ENCODE peak calls at places on chromosomes 13 and 19, in ten cellular contexts. Y, D, P, M, W, I, G, Z, T and V are unnamed samples.

GRCh38 chr19:2424686-2425621 is 2.4 kb downstream of the TIMM13 start:
- DNase-seq in Y (peak), D (no peak), P (no peak), M (no peak), W (peak), I (no peak), G (peak), Z (peak), T (peak), V (no peak)

GRCh38 chr13:41061914-41062837 is 867 bp downstream of the WBP4 start:
- DNase-seq in Y (peak), D (no peak), P (no peak), M (no peak), W (no peak), I (no peak), G (peak), Z (peak), T (peak), V (no peak)

GRCh38 chr19:50398675-50399367 is 14.7 kb downstream of the POLD1 start:
- DNase-seq in Y (no peak), D (no peak), P (no peak), M (no peak), W (no peak), I (no peak), G (no peak), Z (no peak), T (no peak), V (no peak)

GRCh38 chr13:36919833-36920611 is at the start of gene SMAD9:
- DNase-seq in Y (peak), D (peak), P (peak), M (peak), W (peak), I (no peak), G (no peak), Z (peak), T (peak), V (peak)

GRCh38 chr13:77774181-77774580 is 76.7 kb downstream of the SLAIN1 start:
- DNase-seq in Y (no peak), D (no peak), P (no peak), M (no peak), W (no peak), I (no peak), G (no peak), Z (no peak), T (no peak), V (no peak)

GRCh38 chr13:94813920-94814500 is 101.7 kb upstream of the SOX21 start:
- DNase-seq in Y (no peak), D (no peak), P (no peak), M (peak), W (peak), I (no peak), G (no peak), Z (no peak), T (no peak), V (peak)

GRCh38 chr13:104691765-104692164 is 1625.5 kb upstream of the SLC10A2 start:
- DNase-seq in Y (no peak), D (no peak), P (no peak), M (no peak), W (no peak), I (no peak), G (no peak), Z (no peak), T (no peak), V (no peak)

GRCh38 chr13:83286737-83287136 is 595.5 kb downstream of the SLITRK1 start:
- DNase-seq in Y (peak), D (no peak), P (no peak), M (no peak), W (no peak), I (no peak), G (no peak), Z (peak), T (no peak), V (no peak)

GRCh38 chr19:13078897-13079541 is 23.6 kb downstream of the LYL1 start:
- DNase-seq in Y (no peak), D (peak), P (no peak), M (no peak), W (no peak), I (no peak), G (no peak), Z (no peak), T (no peak), V (no peak)

GRCh38 chr19:48170817-48171347 is 402 bp downstream of the ZSWIM9 start:
- DNase-seq in Y (no peak), D (peak), P (no peak), M (no peak), W (peak), I (no peak), G (no peak), Z (no peak), T (no peak), V (no peak)

GRCh38 chr13:26011996-26012688 is 39.7 kb downstream of the SHISA2 start:
- DNase-seq in Y (no peak), D (no peak), P (no peak), M (no peak), W (no peak), I (no peak), G (no peak), Z (no peak), T (no peak), V (no peak)

GRCh38 chr19:14502334-14503092 is 6.6 kb upstream of the GIPC1 start:
- DNase-seq in Y (peak), D (no peak), P (peak), M (no peak), W (no peak), I (no peak), G (no peak), Z (no peak), T (no peak), V (no peak)

GRCh38 chr13:21663197-21663596 is 7.7 kb upstream of the FGF9 start:
- DNase-seq in Y (no peak), D (peak), P (no peak), M (no peak), W (no peak), I (no peak), G (no peak), Z (no peak), T (no peak), V (no peak)

GRCh38 chr13:99658266-99658991 is 157.2 kb downstream of the TM9SF2 start:
- DNase-seq in Y (peak), D (peak), P (peak), M (peak), W (peak), I (no peak), G (peak), Z (peak), T (peak), V (peak)

GRCh38 chr19:14073925-14074838 is 1.6 kb downstream of the MISP3 start:
- DNase-seq in Y (no peak), D (peak), P (no peak), M (peak), W (no peak), I (no peak), G (no peak), Z (peak), T (no peak), V (no peak)

GRCh38 chr19:50300814-50301606 is 28.2 kb downstream of the KCNC3 start:
- DNase-seq in Y (peak), D (no peak), P (no peak), M (no peak), W (no peak), I (no peak), G (peak), Z (peak), T (peak), V (no peak)

GRCh38 chr19:23283925-23284324 is 33.7 kb upstream of the ZNF724 start:
- DNase-seq in Y (peak), D (peak), P (peak), M (peak), W (peak), I (no peak), G (no peak), Z (peak), T (peak), V (no peak)

GRCh38 chr19:19553670-19554069 is 15.6 kb downstream of the CILP2 start:
- DNase-seq in Y (no peak), D (no peak), P (no peak), M (no peak), W (no peak), I (no peak), G (no peak), Z (no peak), T (no peak), V (no peak)

GRCh38 chr19:572891-573825 is 762 bp downstream of the BSG start:
- DNase-seq in Y (peak), D (peak), P (peak), M (peak), W (peak), I (no peak), G (no peak), Z (peak), T (peak), V (no peak)

GRCh38 chr13:75736132-75736531 is 100.0 kb downstream of the LMO7 start:
- DNase-seq in Y (no peak), D (no peak), P (no peak), M (no peak), W (no peak), I (no peak), G (no peak), Z (no peak), T (no peak), V (no peak)

GRCh38 chr19:43651758-43652545 is 12.3 kb upstream of the CADM4 start:
- DNase-seq in Y (peak), D (peak), P (peak), M (peak), W (peak), I (no peak), G (no peak), Z (peak), T (peak), V (peak)

GRCh38 chr13:44906758-44907157 is 82.5 kb downstream of the NUFIP1 start:
- DNase-seq in Y (peak), D (no peak), P (no peak), M (no peak), W (no peak), I (no peak), G (peak), Z (peak), T (peak), V (no peak)

GRCh38 chr19:7191946-7192691 is 102.1 kb downstream of the INSR start:
- DNase-seq in Y (no peak), D (no peak), P (no peak), M (peak), W (no peak), I (no peak), G (no peak), Z (no peak), T (no peak), V (peak)

GRCh38 chr13:59441596-59442280 is 722.0 kb downstream of the DIAPH3 start:
- DNase-seq in Y (no peak), D (no peak), P (no peak), M (no peak), W (no peak), I (no peak), G (no peak), Z (no peak), T (no peak), V (no peak)

GRCh38 chr13:105762096-105762495 is 773.4 kb downstream of the EFNB2 start:
- DNase-seq in Y (no peak), D (no peak), P (peak), M (no peak), W (no peak), I (no peak), G (no peak), Z (no peak), T (no peak), V (no peak)

GRCh38 chr19:41161903-41162302 is 31.1 kb upstream of the CYP2S1 start:
- DNase-seq in Y (no peak), D (no peak), P (no peak), M (no peak), W (no peak), I (no peak), G (no peak), Z (no peak), T (no peak), V (no peak)

GRCh38 chr19:17095141-17095919 is 19.8 kb downstream of the MYO9B start:
- DNase-seq in Y (no peak), D (peak), P (no peak), M (no peak), W (no peak), I (peak), G (no peak), Z (peak), T (peak), V (no peak)

GRCh38 chr19:48868196-48868886 is at the start of gene PLEKHA4:
- DNase-seq in Y (no peak), D (peak), P (peak), M (no peak), W (peak), I (peak), G (no peak), Z (peak), T (peak), V (no peak)

GRCh38 chr19:4969772-4970531 is 1.0 kb downstream of the KDM4B start:
- DNase-seq in Y (no peak), D (no peak), P (no peak), M (peak), W (peak), I (peak), G (no peak), Z (no peak), T (peak), V (peak)

GRCh38 chr19:4966591-4966990 is 2.3 kb upstream of the KDM4B start:
- DNase-seq in Y (no peak), D (no peak), P (no peak), M (no peak), W (no peak), I (no peak), G (no peak), Z (no peak), T (no peak), V (no peak)

GRCh38 chr19:4969292-4969771 is 419 bp downstream of the KDM4B start:
- DNase-seq in Y (no peak), D (no peak), P (no peak), M (peak), W (no peak), I (peak), G (no peak), Z (no peak), T (no peak), V (no peak)

GRCh38 chr19:4967738-4968461 is 1.0 kb upstream of the KDM4B start:
- DNase-seq in Y (no peak), D (no peak), P (no peak), M (no peak), W (peak), I (peak), G (peak), Z (no peak), T (peak), V (no peak)

DNA sequence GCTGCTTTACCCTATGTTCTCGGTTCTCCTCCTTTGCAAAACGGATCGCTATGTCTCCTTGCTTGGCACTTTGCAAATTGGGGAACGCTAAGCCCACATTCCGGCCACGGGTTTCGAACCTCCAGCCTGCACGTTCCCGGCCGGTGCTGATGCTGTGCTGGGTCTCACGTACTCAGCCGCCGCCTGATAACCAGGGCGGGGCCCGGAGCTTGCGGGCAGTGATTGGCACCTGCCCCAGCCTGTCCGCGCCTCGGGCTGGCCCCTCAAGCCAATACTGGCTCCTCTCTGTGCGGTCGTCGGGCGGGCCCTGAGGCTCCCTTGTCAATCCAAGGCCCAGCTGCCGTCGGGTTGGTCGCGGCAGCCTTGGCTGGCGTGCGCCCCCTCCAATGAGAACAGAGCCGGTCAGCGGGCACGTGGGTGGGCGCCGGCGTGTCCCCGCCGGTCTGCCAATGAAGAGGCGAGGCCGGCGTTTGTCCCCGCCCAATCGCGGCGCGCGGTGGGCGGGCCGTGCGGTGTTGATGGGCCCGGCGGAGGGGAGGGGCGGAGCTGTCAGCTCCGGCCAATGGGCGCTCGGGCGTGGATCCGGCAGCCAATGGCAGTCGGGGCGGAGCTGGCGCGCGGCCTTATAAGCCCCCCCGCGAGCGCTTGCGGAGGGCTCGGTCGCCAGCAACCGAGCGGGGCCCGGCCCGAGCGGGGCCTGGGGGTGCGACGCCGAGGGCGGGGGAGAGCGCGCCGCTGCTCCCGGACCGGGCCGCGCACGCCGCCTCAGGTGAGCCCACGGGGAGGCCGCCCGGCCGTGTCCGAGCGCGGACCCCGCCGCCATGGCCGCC is at the start of gene KDM4B:
- DNase-seq in Y (peak), D (peak), P (peak), M (peak), W (peak), I (peak), G (peak), Z (peak), T (peak), V (peak)
- TF ChIP-seq CTCF in Y (no peak), D (no peak), P (no peak), M (no peak), W (no peak), I (no peak), G (no peak), Z (no peak), T (no peak), V (no peak)

DNA sequence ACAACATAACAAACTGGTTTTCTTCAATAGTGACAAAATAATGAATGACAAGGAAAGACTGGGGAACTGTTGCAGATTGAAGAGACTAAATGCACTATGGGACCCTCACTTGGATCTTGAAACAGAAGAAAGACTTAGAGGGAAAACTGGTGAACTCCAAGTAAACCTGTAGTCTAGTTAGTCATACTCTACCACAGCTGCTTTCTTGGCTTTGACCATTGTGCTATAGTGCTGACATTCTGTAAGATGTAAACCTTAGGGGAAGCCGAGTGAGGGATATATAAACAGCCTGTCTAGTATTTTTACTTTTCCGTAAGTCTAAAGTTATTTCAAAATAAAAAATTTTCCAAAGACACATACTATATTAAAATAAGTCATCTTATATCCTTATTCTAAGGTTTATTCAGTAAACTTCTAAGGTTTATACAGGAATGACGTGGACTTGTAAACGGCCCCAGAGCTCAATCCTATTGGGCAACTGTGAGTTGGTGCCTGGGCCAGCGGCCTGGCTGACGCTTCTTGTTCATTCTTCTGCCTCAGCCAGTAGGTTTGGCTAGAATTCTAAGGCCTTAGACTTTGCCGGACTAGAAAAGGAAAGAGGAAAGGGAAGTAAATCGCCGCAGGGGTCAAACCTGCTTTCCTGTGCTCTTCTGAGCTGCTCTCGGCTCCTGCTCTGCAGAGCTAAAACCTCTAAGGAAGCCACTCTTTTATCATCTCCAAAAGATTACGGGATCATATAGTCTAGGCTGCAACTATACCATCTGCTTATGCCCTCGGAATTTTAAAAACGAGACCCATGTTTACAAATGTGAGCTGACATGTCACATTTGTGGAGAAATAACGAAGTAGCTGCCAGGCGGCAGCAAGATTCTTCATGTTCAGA is 33.7 kb upstream of the UBE2L5 start:
- DNase-seq in Y (no peak), D (no peak), P (peak), M (no peak), W (peak), I (no peak), G (peak), Z (peak), T (peak), V (no peak)
- TF ChIP-seq CTCF in Y (no peak), D (no peak), P (no peak), M (no peak), W (no peak), I (no peak), G (no peak), Z (no peak), T (no peak), V (no peak)

GRCh38 chr13:49649963-49650312 is 21.6 kb downstream of the ARL11 start:
- DNase-seq in Y (no peak), D (no peak), P (no peak), M (no peak), W (no peak), I (no peak), G (no peak), Z (peak), T (no peak), V (no peak)

GRCh38 chr13:49646688-49647087 is 18.4 kb downstream of the ARL11 start:
- DNase-seq in Y (no peak), D (no peak), P (no peak), M (no peak), W (no peak), I (no peak), G (no peak), Z (no peak), T (no peak), V (no peak)

GRCh38 chr13:49652691-49653305 is 24.5 kb downstream of the ARL11 start:
- DNase-seq in Y (peak), D (peak), P (no peak), M (peak), W (peak), I (no peak), G (no peak), Z (peak), T (no peak), V (peak)

GRCh38 chr13:49651775-49652690 is 23.7 kb downstream of the ARL11 start:
- DNase-seq in Y (no peak), D (no peak), P (no peak), M (no peak), W (no peak), I (no peak), G (no peak), Z (no peak), T (no peak), V (no peak)

GRCh38 chr13:49649244-49649962 is 21.1 kb downstream of the ARL11 start:
- DNase-seq in Y (peak), D (no peak), P (no peak), M (no peak), W (peak), I (no peak), G (peak), Z (peak), T (peak), V (no peak)
- TF ChIP-seq CTCF in Y (peak), D (no peak), P (peak), M (no peak), W (peak), I (no peak), G (peak), Z (peak), T (peak), V (no peak)

GRCh38 chr13:51262501-51263211 is 40.5 kb downstream of the FAM124A start:
- DNase-seq in Y (no peak), D (no peak), P (no peak), M (no peak), W (peak), I (no peak), G (no peak), Z (no peak), T (no peak), V (no peak)
- TF ChIP-seq CTCF in Y (peak), D (no peak), P (no peak), M (peak), W (no peak), I (no peak), G (peak), Z (no peak), T (peak), V (peak)

DNA sequence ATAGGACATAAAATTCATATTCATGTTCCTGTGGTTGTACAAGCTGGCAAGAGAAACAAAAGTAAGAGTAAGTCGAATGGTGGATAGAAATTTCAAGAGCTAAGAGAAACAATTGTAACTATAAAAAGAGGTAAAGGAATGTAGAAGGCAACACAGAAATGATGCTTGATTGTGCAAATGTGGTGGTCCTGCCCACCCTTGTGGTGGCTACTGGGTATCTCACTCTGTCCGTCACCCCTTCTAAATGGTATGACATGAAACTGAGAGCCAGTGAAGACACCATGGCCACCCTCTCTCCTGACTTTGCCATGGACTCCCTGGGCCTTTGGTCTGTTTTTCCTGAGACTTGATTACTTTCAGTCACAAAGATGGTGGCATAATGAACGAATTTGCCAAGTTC is 925.9 kb upstream of the SLITRK6 start:
- DNase-seq in Y (no peak), D (no peak), P (no peak), M (no peak), W (peak), I (no peak), G (no peak), Z (no peak), T (no peak), V (no peak)
- TF ChIP-seq CTCF in Y (no peak), D (no peak), P (no peak), M (peak), W (peak), I (no peak), G (no peak), Z (no peak), T (no peak), V (no peak)

GRCh38 chr13:113457510-113457909 is 4.2 kb upstream of the ADPRHL1 start:
- DNase-seq in Y (no peak), D (no peak), P (no peak), M (no peak), W (no peak), I (no peak), G (no peak), Z (no peak), T (no peak), V (no peak)
- TF ChIP-seq CTCF in Y (no peak), D (no peak), P (no peak), M (no peak), W (peak), I (no peak), G (no peak), Z (peak), T (no peak), V (no peak)

GRCh38 chr13:31452525-31452924 is 252.8 kb downstream of the B3GLCT start:
- DNase-seq in Y (no peak), D (no peak), P (no peak), M (no peak), W (no peak), I (no peak), G (no peak), Z (no peak), T (no peak), V (no peak)
- TF ChIP-seq CTCF in Y (no peak), D (no peak), P (no peak), M (no peak), W (peak), I (no peak), G (no peak), Z (no peak), T (no peak), V (no peak)

GRCh38 chr13:53198017-53198416 is 169.4 kb downstream of the OLFM4 start:
- DNase-seq in Y (no peak), D (no peak), P (no peak), M (no peak), W (peak), I (no peak), G (no peak), Z (no peak), T (no peak), V (no peak)
- TF ChIP-seq CTCF in Y (no peak), D (no peak), P (no peak), M (no peak), W (peak), I (no peak), G (no peak), Z (no peak), T (no peak), V (no peak)